ENCODE peak calls at places on chromosomes 12 and 14, in four cellular contexts. M is psoas muscle, U is RKO, N is HFFc6. F is an unnamed sample.

GRCh38 chr12:81350309-81350708 is 272.4 kb downstream of the ACSS3 start:
- DNase-seq in M (no peak), U (no peak), N (no peak), F (no peak)

GRCh38 chr14:60805881-60806569 is 71.5 kb downstream of the MNAT1 start:
- DNase-seq in M (no peak), U (no peak), N (peak), F (peak)

GRCh38 chr14:94581127-94581999 is at the start of gene SERPINA5:
- DNase-seq in M (peak), U (no peak), N (no peak), F (no peak)

GRCh38 chr12:25052191-25053020 is 103.5 kb upstream of the BCAT1 start:
- DNase-seq in M (no peak), U (no peak), N (no peak), F (no peak)

GRCh38 chr12:122982963-122983788 is 2.7 kb downstream of the ARL6IP4 start:
- DNase-seq in M (peak), U (no peak), N (no peak), F (no peak)

GRCh38 chr12:107415066-107415465 is 270.5 kb upstream of the PWP1 start:
- DNase-seq in M (no peak), U (peak), N (peak), F (peak)

GRCh38 chr14:50388256-50388931 is 8.3 kb downstream of the CDKL1 start:
- DNase-seq in M (no peak), U (no peak), N (no peak), F (no peak)

GRCh38 chr14:95146079-95146771 is 11.1 kb downstream of the DICER1 start:
- DNase-seq in M (no peak), U (no peak), N (no peak), F (no peak)

GRCh38 chr12:51218607-51219161 is 822 bp upstream of the POU6F1 start:
- DNase-seq in M (no peak), U (peak), N (no peak), F (no peak)

GRCh38 chr14:44609201-44609600 is 102.1 kb upstream of the FSCB start:
- DNase-seq in M (no peak), U (no peak), N (no peak), F (no peak)

GRCh38 chr12:123149828-123150272 is 1.0 kb downstream of the PITPNM2 start:
- DNase-seq in M (no peak), U (no peak), N (no peak), F (no peak)

GRCh38 chr12:108430926-108431325 is 84.2 kb upstream of the FICD start:
- DNase-seq in M (no peak), U (no peak), N (no peak), F (no peak)

GRCh38 chr12:58931518-58931917 is 11.2 kb upstream of the LRIG3 start:
- DNase-seq in M (no peak), U (no peak), N (no peak), F (no peak)

GRCh38 chr12:117018276-117018675 is 80.9 kb downstream of the TESC start:
- DNase-seq in M (no peak), U (no peak), N (no peak), F (no peak)

GRCh38 chr12:42589465-42590323 is at the start of gene PRICKLE1:
- DNase-seq in M (peak), U (no peak), N (no peak), F (peak)

GRCh38 chr12:64860446-64860998 is 36.1 kb downstream of the TBC1D30 start:
- DNase-seq in M (no peak), U (no peak), N (no peak), F (no peak)

GRCh38 chr12:64679487-64679983 is 69.2 kb downstream of the RASSF3 start:
- DNase-seq in M (peak), U (no peak), N (no peak), F (peak)

GRCh38 chr14:65134651-65135579 is 32.6 kb upstream of the MAX start:
- DNase-seq in M (no peak), U (no peak), N (no peak), F (no peak)

GRCh38 chr12:91493308-91493707 is 310.7 kb upstream of the DCN start:
- DNase-seq in M (no peak), U (no peak), N (no peak), F (no peak)

GRCh38 chr12:115750340-115750739 is 527.2 kb downstream of the MED13L start:
- DNase-seq in M (no peak), U (no peak), N (no peak), F (no peak)

GRCh38 chr14:73726025-73726961 is 12.1 kb upstream of the PNMA1 start:
- DNase-seq in M (no peak), U (no peak), N (no peak), F (no peak)

GRCh38 chr14:94447986-94448808 is 4.4 kb downstream of the SERPINA11 start:
- DNase-seq in M (no peak), U (no peak), N (no peak), F (no peak)

GRCh38 chr12:87136330-87136976 is 880.3 kb upstream of the MGAT4C start:
- DNase-seq in M (no peak), U (peak), N (no peak), F (no peak)

GRCh38 chr14:76918751-76919421 is 92.7 kb downstream of the LRRC74A start:
- DNase-seq in M (peak), U (peak), N (peak), F (peak)

GRCh38 chr12:12384601-12385321 is 27.9 kb downstream of the BORCS5 start:
- DNase-seq in M (no peak), U (no peak), N (no peak), F (no peak)

GRCh38 chr14:75467763-75468162 is 39.9 kb downstream of the JDP2 start:
- DNase-seq in M (no peak), U (no peak), N (no peak), F (no peak)

GRCh38 chr12:112822056-112822455 is 30.5 kb downstream of the RPH3A start:
- DNase-seq in M (no peak), U (no peak), N (no peak), F (no peak)

GRCh38 chr12:88416786-88417185 is 163.5 kb downstream of the KITLG start:
- DNase-seq in M (no peak), U (no peak), N (no peak), F (no peak)

GRCh38 chr12:131844140-131844539 is 15.9 kb downstream of the MMP17 start:
- DNase-seq in M (no peak), U (no peak), N (no peak), F (no peak)

GRCh38 chr14:96117101-96117897 is 78.1 kb downstream of the C14orf132 start:
- DNase-seq in M (no peak), U (no peak), N (no peak), F (no peak)

GRCh38 chr14:79809849-79810612 is 401.3 kb downstream of the DIO2 start:
- DNase-seq in M (no peak), U (peak), N (no peak), F (no peak)

GRCh38 chr12:92745874-92746553 is 43.2 kb downstream of the PLEKHG7 start:
- DNase-seq in M (peak), U (peak), N (peak), F (peak)

GRCh38 chr14:68649461-68650189 is 143.2 kb downstream of the ZFP36L1 start:
- DNase-seq in M (no peak), U (peak), N (no peak), F (no peak)

GRCh38 chr12:95820096-95820703 is 29.6 kb upstream of the NTN4 start:
- DNase-seq in M (no peak), U (peak), N (peak), F (no peak)

GRCh38 chr14:25007832-25008231 is 42.1 kb downstream of the STXBP6 start:
- DNase-seq in M (no peak), U (no peak), N (no peak), F (no peak)

GRCh38 chr12:54988402-54989054 is 4.0 kb upstream of the TESPA1 start:
- DNase-seq in M (peak), U (no peak), N (peak), F (no peak)

GRCh38 chr12:22082190-22082701 is 36.2 kb downstream of the CMAS start:
- DNase-seq in M (no peak), U (no peak), N (no peak), F (no peak)